ENCODE peak calls at places on chromosomes 5 and 9, in five cellular contexts. P is A549, M is tibial nerve, L is HepG2, Z is transverse colon. T is an unnamed sample.

GRCh38 chr9:138099803-138100598 is 222.4 kb downstream of the CACNA1B start:
- DNase-seq in M (no peak), Z (no peak), P (no peak), L (no peak), T (no peak)

GRCh38 chr5:61254969-61255555 is 77.0 kb upstream of the ZSWIM6 start:
- DNase-seq in Z (no peak), P (no peak), M (no peak), L (no peak), T (no peak)

GRCh38 chr5:126386146-126386545 is 37.1 kb upstream of the GRAMD2B start:
- DNase-seq in P (no peak), M (no peak), Z (no peak), L (no peak), T (no peak)

GRCh38 chr9:134231767-134232166 is 67.4 kb upstream of the RNU6ATAC start:
- DNase-seq in Z (no peak), M (no peak), L (no peak), P (no peak), T (no peak)

GRCh38 chr9:107176701-107177100 is 106.4 kb upstream of the RAD23B start:
- DNase-seq in M (no peak), Z (no peak), L (no peak), P (no peak), T (no peak)

GRCh38 chr5:110333384-110333783 is 393.1 kb downstream of the TMEM232 start:
- DNase-seq in P (no peak), M (no peak), Z (no peak), L (peak), T (no peak)

GRCh38 chr5:167721926-167722440 is 569.5 kb upstream of the WWC1 start:
- DNase-seq in Z (no peak), L (no peak), M (no peak), P (no peak), T (no peak)

GRCh38 chr5:17258429-17258828 is 41.0 kb downstream of the BASP1 start:
- DNase-seq in L (no peak), M (no peak), Z (no peak), P (no peak), T (no peak)

GRCh38 chr5:120769291-120769872 is 305.3 kb downstream of the PRR16 start:
- DNase-seq in M (no peak), L (no peak), Z (no peak), P (no peak), T (no peak)

GRCh38 chr5:108924457-108924961 is 176.8 kb downstream of the FER start:
- DNase-seq in L (peak), Z (no peak), P (no peak), M (no peak), T (no peak)

GRCh38 chr9:128293091-128293490 is 17.0 kb downstream of the SWI5 start:
- DNase-seq in P (no peak), M (no peak), Z (no peak), L (no peak), T (no peak)

GRCh38 chr5:131263648-131264452 is at the start of gene CDC42SE2:
- DNase-seq in L (peak), Z (peak), P (peak), M (peak), T (peak)

GRCh38 chr5:103174147-103174546 is 54.0 kb downstream of the PPIP5K2 start:
- DNase-seq in L (no peak), M (no peak), P (no peak), Z (no peak), T (no peak)

GRCh38 chr9:27572918-27573698 is at the start of gene C9orf72:
- DNase-seq in L (peak), M (peak), Z (peak), P (peak), T (peak)

GRCh38 chr9:72818377-72818776 is 134.5 kb downstream of the ALDH1A1 start:
- DNase-seq in M (no peak), L (no peak), P (no peak), Z (no peak), T (no peak)

GRCh38 chr5:1020461-1020961 is 11.9 kb downstream of the NKD2 start:
- DNase-seq in M (no peak), L (no peak), P (no peak), Z (no peak), T (no peak)

GRCh38 chr5:1745806-1746370 is 53.7 kb downstream of the MRPL36 start:
- DNase-seq in M (no peak), P (no peak), Z (peak), L (no peak), T (no peak)

GRCh38 chr9:120856700-120857099 is 14.0 kb upstream of the PSMD5 start:
- DNase-seq in M (no peak), Z (peak), L (no peak), P (no peak), T (no peak)

GRCh38 chr5:174307656-174308271 is 262.3 kb downstream of the NSG2 start:
- DNase-seq in Z (no peak), P (no peak), L (no peak), M (no peak), T (no peak)

GRCh38 chr9:112322701-112323377 is 10.6 kb downstream of the PTBP3 start:
- DNase-seq in Z (no peak), P (no peak), L (no peak), M (no peak), T (no peak)

GRCh38 chr5:174082286-174082685 is 36.8 kb downstream of the NSG2 start:
- DNase-seq in L (no peak), M (no peak), Z (no peak), P (no peak), T (no peak)

GRCh38 chr5:127936439-127936972 is 147.1 kb upstream of the SLC12A2 start:
- DNase-seq in L (no peak), M (no peak), Z (no peak), P (no peak), T (no peak)

GRCh38 chr9:70835323-70835722 is 286.1 kb downstream of the TRPM3 start:
- DNase-seq in P (no peak), Z (no peak), M (no peak), L (no peak), T (no peak)

GRCh38 chr5:94326579-94326978 is 291.8 kb downstream of the KIAA0825 start:
- DNase-seq in M (no peak), Z (no peak), L (peak), P (no peak), T (no peak)

GRCh38 chr5:157502143-157502647 is 42.2 kb downstream of the NIPAL4 start:
- DNase-seq in M (no peak), L (no peak), Z (peak), P (no peak), T (no peak)

GRCh38 chr5:81235287-81236072 is 2.4 kb downstream of the CKMT2 start:
- DNase-seq in M (peak), Z (no peak), P (no peak), L (no peak), T (peak)

GRCh38 chr9:126550891-126551351 is 62.8 kb upstream of the LMX1B start:
- DNase-seq in Z (no peak), M (no peak), L (no peak), P (no peak), T (no peak)

GRCh38 chr5:13027886-13028285 is 916.6 kb downstream of the DNAH5 start:
- DNase-seq in Z (no peak), M (no peak), P (no peak), L (no peak), T (no peak)

DNA sequence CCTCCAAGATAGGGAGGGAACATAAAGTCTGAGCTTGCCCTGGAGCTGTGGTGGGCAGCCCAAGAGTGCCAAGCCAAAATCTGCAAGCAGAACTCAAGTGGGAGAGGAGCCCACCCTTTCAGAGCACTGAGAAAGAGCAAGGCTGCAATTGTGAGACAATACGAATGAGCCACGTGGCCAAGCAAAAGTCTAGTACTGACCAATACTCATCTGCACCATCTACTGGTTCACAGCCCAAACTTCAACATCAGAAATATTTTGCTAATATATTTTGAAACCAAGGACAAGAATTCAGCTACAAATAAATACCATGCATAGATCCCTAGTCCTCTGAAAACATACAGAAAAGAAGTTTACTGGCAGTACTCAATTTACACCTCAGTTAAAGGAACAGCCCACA is 696.2 kb upstream of the COX7C start:
- DNase-seq in P (no peak), L (no peak), M (no peak), Z (no peak), T (no peak)
- TF ChIP-seq CTCF in P (no peak), L (peak), M (no peak), Z (no peak), T (no peak)

DNA sequence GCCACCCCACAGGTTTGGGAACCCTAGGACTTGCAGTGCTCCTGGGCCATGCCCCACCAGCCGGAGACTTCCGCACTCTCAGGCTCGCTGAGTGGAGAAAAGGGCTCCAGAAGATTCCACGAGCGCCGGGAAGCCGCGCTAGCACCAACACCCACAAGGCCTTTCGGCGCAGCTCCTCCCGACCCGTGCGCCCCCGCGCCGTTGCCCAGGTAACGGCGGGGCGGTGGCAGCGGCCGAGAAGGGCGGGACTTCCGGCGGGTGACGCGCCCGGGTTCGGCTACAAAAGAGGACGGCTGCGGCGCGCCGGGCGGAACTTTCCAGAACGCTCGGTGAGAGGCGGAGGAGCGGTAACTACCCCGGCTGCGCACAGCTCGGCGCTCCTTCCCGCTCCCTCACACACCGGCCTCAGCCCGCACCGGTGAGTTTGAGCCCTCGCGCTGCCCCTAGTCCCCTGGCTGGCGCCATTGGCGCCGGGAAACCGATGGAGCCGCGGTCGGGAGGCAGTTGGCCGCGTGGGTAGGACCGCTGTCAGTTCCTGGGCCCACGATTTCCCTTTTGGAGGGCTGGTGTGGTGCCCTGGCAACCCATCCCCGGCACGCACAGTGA is at the start of gene DNAJA1:
- DNase-seq in M (peak), L (peak), P (peak), Z (peak), T (peak)
- TF ChIP-seq EP300 in M (peak), L (no peak), P (no peak), Z (no peak), T (peak)

GRCh38 chr9:12666813-12667212 is 26.4 kb upstream of the TYRP1 start:
- DNase-seq in Z (no peak), L (peak), M (no peak), P (no peak), T (no peak)
- TF ChIP-seq CTCF in Z (no peak), L (no peak), M (no peak), P (peak), T (no peak)

GRCh38 chr5:139474815-139475791 is 4.3 kb downstream of the SMIM33 start:
- DNase-seq in Z (peak), P (no peak), M (peak), L (no peak), T (peak)
- TF ChIP-seq EP300 in Z (no peak), P (no peak), M (no peak), L (no peak), T (no peak)

GRCh38 chr9:88388203-88388885 is at the start of gene SPIN1:
- DNase-seq in Z (peak), M (peak), P (peak), L (peak), T (peak)
- TF ChIP-seq CTCF in Z (no peak), M (peak), P (peak), L (peak), T (no peak)

GRCh38 chr5:67318746-67319145 is 122.1 kb upstream of the CD180 start:
- DNase-seq in P (no peak), M (no peak), Z (no peak), L (no peak), T (no peak)
- TF ChIP-seq EP300 in P (no peak), M (no peak), Z (no peak), L (no peak), T (no peak)

GRCh38 chr5:160968480-160968879 is 116.5 kb upstream of the ATP10B start:
- DNase-seq in P (no peak), L (no peak), Z (no peak), M (no peak), T (no peak)

DNA sequence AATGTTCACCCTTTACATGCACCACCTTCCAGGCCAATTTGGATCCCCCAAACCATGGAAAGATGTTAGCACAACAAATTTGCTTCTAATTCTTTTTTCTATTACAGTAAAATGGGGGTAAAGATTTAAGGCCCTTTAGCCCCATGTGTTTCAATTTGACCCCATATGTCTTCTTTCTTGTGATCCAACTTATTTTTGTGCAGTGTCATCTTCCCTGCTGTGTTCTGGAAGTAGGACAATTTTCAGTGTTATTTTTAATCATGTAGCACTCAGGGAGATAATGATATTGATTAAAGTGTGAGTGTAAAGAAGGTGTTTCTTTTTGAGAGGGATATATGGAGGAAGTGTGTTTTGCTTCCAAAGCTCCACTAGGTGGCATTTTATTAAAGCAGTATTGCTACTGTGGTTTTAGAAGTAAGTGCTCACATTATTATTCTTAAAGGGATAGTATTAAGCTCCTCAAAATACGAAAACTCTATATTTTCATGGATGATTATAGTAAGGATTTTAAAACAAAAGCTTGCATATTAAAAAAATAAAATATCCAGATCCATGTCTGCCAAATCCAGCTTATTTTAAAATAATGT is 118.7 kb upstream of the ATP10B start:
- DNase-seq in P (no peak), L (no peak), Z (no peak), M (no peak), T (no peak)
- TF ChIP-seq CTCF in P (no peak), L (peak), Z (no peak), M (no peak), T (no peak)

GRCh38 chr9:90000925-90001324 is 396.1 kb downstream of the GADD45G start:
- DNase-seq in Z (no peak), M (no peak), L (no peak), P (no peak), T (no peak)
- TF ChIP-seq EP300 in Z (no peak), M (peak), L (no peak), P (no peak), T (no peak)

GRCh38 chr5:142690641-142691040 is 4.8 kb upstream of the FGF1 start:
- DNase-seq in L (no peak), Z (no peak), P (no peak), M (no peak), T (no peak)
- TF ChIP-seq CTCF in L (peak), Z (no peak), P (no peak), M (no peak), T (no peak)

GRCh38 chr9:96071245-96072124 is 196.0 kb downstream of the ERCC6L2 start:
- DNase-seq in P (peak), L (peak), M (no peak), Z (no peak), T (no peak)

GRCh38 chr9:96075757-96076156 is 200.3 kb downstream of the ERCC6L2 start:
- DNase-seq in P (no peak), M (no peak), L (no peak), Z (no peak), T (no peak)

GRCh38 chr9:96075111-96075510 is 199.6 kb downstream of the ERCC6L2 start:
- DNase-seq in P (no peak), M (no peak), Z (no peak), L (no peak), T (no peak)

GRCh38 chr9:96073531-96074284 is 198.2 kb downstream of the ERCC6L2 start:
- DNase-seq in Z (no peak), P (no peak), L (no peak), M (no peak), T (no peak)

DNA sequence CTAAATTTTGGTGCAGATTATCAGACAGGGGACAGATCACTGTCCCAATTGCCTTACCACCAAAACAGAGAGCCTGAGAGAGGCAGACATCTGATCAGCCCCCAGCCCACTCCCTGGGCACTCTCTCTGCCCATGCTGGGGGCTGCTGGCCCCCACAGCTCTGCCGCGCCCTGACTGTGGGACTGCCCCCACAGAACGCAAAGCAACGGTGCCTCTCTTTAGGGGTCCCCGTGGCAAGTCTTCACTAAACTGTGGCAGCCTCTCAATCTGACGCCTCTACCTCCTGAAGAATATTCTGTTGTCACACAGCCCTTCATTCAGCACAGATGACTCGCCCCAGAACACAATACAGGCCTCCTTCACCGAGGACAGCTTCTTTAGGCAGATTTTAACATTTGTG is 197.4 kb downstream of the ERCC6L2 start:
- DNase-seq in L (no peak), P (no peak), Z (no peak), M (no peak), T (no peak)
- TF ChIP-seq EP300 in L (no peak), P (no peak), Z (no peak), M (no peak), T (no peak)